ENCODE peak calls at places on chromosomes 13 and 19, in four cellular contexts. One of them, this sample, is unnamed.

GRCh38 chr19:40367577-40368434 is 19.3 kb downstream of the PLD3 start:
- DNase-seq in HepG2: no peak
- DNase-seq in H1: no peak
- DNase-seq in HCT116: no peak
- DNase-seq in this sample: no peak

GRCh38 chr13:77521595-77522367 is 13.7 kb upstream of the SCEL start:
- DNase-seq in HCT116: no peak
- DNase-seq in HepG2: no peak
- DNase-seq in H1: peak
- DNase-seq in this sample: no peak

GRCh38 chr19:46378268-46378667 is 31.4 kb downstream of the PPP5C start:
- DNase-seq in H1: no peak
- DNase-seq in HepG2: no peak
- DNase-seq in HCT116: no peak
- DNase-seq in this sample: peak

GRCh38 chr13:109447667-109448066 is 338.7 kb downstream of the IRS2 start:
- DNase-seq in HCT116: no peak
- DNase-seq in H1: no peak
- DNase-seq in HepG2: no peak
- DNase-seq in this sample: no peak

GRCh38 chr19:30664358-30665058 is 292.3 kb downstream of the ZNF536 start:
- DNase-seq in HCT116: no peak
- DNase-seq in HepG2: peak
- DNase-seq in H1: no peak
- DNase-seq in this sample: peak

GRCh38 chr13:108987488-108987887 is 358.1 kb downstream of the MYO16 start:
- DNase-seq in HepG2: no peak
- DNase-seq in HCT116: no peak
- DNase-seq in H1: no peak
- DNase-seq in this sample: peak

GRCh38 chr19:36093687-36094086 is 17.3 kb upstream of the OVOL3 start:
- DNase-seq in HepG2: no peak
- DNase-seq in H1: no peak
- DNase-seq in HCT116: no peak
- DNase-seq in this sample: no peak

GRCh38 chr19:13705928-13706447 is 58.3 kb upstream of the MRI1 start:
- DNase-seq in H1: no peak
- DNase-seq in HCT116: no peak
- DNase-seq in HepG2: no peak
- DNase-seq in this sample: no peak

GRCh38 chr13:83325454-83325853 is 556.8 kb downstream of the SLITRK1 start:
- DNase-seq in H1: no peak
- DNase-seq in HCT116: no peak
- DNase-seq in HepG2: no peak
- DNase-seq in this sample: peak

GRCh38 chr13:107680115-107680514 is 535.2 kb downstream of the LIG4 start:
- DNase-seq in HepG2: no peak
- DNase-seq in HCT116: no peak
- DNase-seq in H1: no peak
- DNase-seq in this sample: peak

GRCh38 chr19:11921852-11922495 is 2.9 kb upstream of the ZNF700 start:
- DNase-seq in HCT116: no peak
- DNase-seq in HepG2: no peak
- DNase-seq in H1: no peak
- DNase-seq in this sample: peak

GRCh38 chr19:1467512-1468273 is 11.3 kb downstream of the C19orf25 start:
- DNase-seq in H1: no peak
- DNase-seq in HepG2: no peak
- DNase-seq in HCT116: no peak
- DNase-seq in this sample: no peak

GRCh38 chr13:70311175-70311574 is 202.9 kb upstream of the KLHL1 start:
- DNase-seq in H1: no peak
- DNase-seq in HCT116: no peak
- DNase-seq in HepG2: no peak
- DNase-seq in this sample: no peak

GRCh38 chr19:17829855-17830566 is 8.7 kb upstream of the INSL3 start:
- DNase-seq in HepG2: no peak
- DNase-seq in HCT116: peak
- DNase-seq in H1: peak
- DNase-seq in this sample: peak

GRCh38 chr13:111384441-111385181 is 64.2 kb downstream of the TEX29 start:
- DNase-seq in HCT116: no peak
- DNase-seq in H1: no peak
- DNase-seq in HepG2: no peak
- DNase-seq in this sample: no peak

GRCh38 chr13:42720116-42720857 is 61.1 kb upstream of the FAM216B start:
- DNase-seq in HepG2: peak
- DNase-seq in H1: no peak
- DNase-seq in HCT116: peak
- DNase-seq in this sample: peak

GRCh38 chr19:56947206-56947605 is 106.7 kb upstream of the PEG3 start:
- DNase-seq in H1: no peak
- DNase-seq in HepG2: no peak
- DNase-seq in HCT116: no peak
- DNase-seq in this sample: no peak

GRCh38 chr13:57018915-57019314 is 121.8 kb upstream of the PRR20A start:
- DNase-seq in HepG2: no peak
- DNase-seq in H1: no peak
- DNase-seq in HCT116: no peak
- DNase-seq in this sample: no peak

GRCh38 chr19:7607874-7608560 is 12.4 kb downstream of the CAMSAP3 start:
- DNase-seq in HepG2: no peak
- DNase-seq in HCT116: no peak
- DNase-seq in H1: no peak
- DNase-seq in this sample: no peak

DNA sequence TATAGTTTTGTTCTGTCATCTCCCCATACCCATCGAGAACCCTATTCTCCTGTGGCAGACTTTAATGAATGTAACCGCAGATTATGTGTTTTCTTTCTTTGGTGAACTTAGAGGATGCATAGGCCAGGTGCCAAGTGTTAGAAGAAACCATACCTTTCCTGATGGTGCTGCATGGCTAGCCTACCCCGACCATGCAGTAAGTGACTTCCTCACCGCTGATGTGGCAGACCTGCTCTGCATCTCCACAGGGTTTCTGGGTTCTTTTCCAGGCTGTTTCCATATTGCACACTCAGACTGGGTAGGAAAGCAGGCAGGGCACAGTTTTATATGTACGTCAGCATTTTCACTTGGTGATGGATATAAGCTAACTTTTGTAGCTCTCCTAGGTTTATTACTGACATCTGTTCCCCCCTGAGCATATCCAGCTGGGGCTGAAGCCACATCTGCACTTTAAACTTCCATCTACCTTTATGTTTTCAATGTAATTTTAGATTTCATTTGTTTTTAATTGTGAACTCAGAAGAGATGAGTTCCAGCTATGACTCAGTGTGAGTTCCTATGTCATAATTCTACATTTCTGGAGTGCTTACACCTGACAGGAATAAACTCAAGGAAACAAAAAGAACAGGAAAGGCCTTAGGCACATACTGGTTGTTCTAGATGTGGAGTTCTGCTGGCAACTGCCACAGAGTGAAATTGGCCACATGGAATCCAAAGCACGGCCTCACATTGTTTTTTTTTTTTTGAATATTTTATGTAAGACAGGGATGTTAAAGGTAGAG is 42.4 kb downstream of the LRCH1 start:
- DNase-seq in H1: no peak
- DNase-seq in HepG2: no peak
- DNase-seq in HCT116: no peak
- DNase-seq in this sample: peak
- TF ChIP-seq RAD21 in H1: no peak
- TF ChIP-seq RAD21 in HepG2: no peak
- TF ChIP-seq RAD21 in HCT116: no peak
- TF ChIP-seq RAD21 in this sample: no peak

DNA sequence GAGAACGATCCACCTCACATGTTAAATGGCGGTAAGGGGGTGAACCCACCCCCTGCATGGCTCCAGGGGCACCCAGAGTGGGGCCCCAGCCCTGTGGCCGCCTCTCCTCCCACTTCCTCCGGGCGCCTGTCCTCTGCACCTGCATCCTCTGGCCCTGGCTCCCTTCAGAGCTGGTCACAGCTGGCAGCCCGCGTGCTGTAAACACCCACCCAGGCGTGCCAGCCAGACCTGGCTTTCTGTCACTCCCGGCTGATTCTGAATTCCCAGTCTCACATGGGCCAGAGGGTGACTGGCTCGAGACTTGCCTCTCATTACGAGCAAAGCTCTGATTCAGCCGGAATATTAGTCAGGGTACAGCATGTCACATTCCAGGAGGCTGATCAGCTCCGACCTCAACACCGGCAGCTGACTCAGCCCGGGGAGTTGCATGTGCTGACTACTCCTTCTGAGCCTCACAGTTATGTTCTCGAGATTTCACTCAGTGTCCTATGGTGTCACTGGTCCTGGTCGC is 75.1 kb downstream of the GNG7 start:
- DNase-seq in H1: no peak
- DNase-seq in HCT116: peak
- DNase-seq in HepG2: peak
- DNase-seq in this sample: peak
- TF ChIP-seq RAD21 in H1: no peak
- TF ChIP-seq RAD21 in HCT116: no peak
- TF ChIP-seq RAD21 in HepG2: no peak
- TF ChIP-seq RAD21 in this sample: no peak

GRCh38 chr19:9797871-9798270 is 21.0 kb downstream of the FBXL12 start:
- DNase-seq in HepG2: no peak
- DNase-seq in HCT116: no peak
- DNase-seq in H1: no peak
- DNase-seq in this sample: no peak
- TF ChIP-seq RAD21 in HepG2: no peak
- TF ChIP-seq RAD21 in HCT116: no peak
- TF ChIP-seq RAD21 in H1: no peak
- TF ChIP-seq RAD21 in this sample: no peak

GRCh38 chr13:74322562-74322961 is 188.4 kb upstream of the KLF12 start:
- DNase-seq in H1: no peak
- DNase-seq in HCT116: no peak
- DNase-seq in HepG2: no peak
- DNase-seq in this sample: no peak
- TF ChIP-seq RAD21 in H1: no peak
- TF ChIP-seq RAD21 in HCT116: no peak
- TF ChIP-seq RAD21 in HepG2: no peak
- TF ChIP-seq RAD21 in this sample: no peak

GRCh38 chr13:100892981-100893380 is 218.4 kb upstream of the TMTC4 start:
- DNase-seq in HCT116: no peak
- DNase-seq in HepG2: no peak
- DNase-seq in H1: no peak
- DNase-seq in this sample: no peak
- TF ChIP-seq RAD21 in HCT116: no peak
- TF ChIP-seq RAD21 in HepG2: no peak
- TF ChIP-seq RAD21 in H1: no peak
- TF ChIP-seq RAD21 in this sample: no peak

GRCh38 chr13:79534596-79534995 is 53.6 kb downstream of the NDFIP2 start:
- DNase-seq in HCT116: no peak
- DNase-seq in HepG2: no peak
- DNase-seq in H1: no peak
- DNase-seq in this sample: peak
- TF ChIP-seq RAD21 in HCT116: no peak
- TF ChIP-seq RAD21 in HepG2: no peak
- TF ChIP-seq RAD21 in H1: no peak
- TF ChIP-seq RAD21 in this sample: no peak

GRCh38 chr13:74593688-74594087 is 459.5 kb upstream of the KLF12 start:
- DNase-seq in H1: no peak
- DNase-seq in HepG2: no peak
- DNase-seq in HCT116: no peak
- DNase-seq in this sample: no peak

DNA sequence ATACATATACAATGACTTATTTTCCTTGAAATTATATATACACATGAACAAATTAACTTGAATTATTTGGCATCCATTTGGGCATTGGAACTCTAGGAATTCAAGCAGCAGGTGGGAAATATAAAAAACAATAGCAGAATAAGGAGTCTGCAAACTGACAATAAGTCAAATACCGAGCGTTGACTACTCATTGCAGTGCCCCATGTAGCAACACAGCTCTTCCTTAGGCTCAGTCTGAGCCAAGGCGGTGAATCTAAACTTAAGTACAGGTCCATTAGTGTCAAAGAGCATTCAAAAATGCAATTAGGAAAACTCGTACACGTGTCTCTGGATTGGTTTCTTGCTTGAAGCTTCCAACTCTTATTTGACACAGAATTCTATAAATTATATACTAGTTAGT is 462.5 kb upstream of the KLF12 start:
- DNase-seq in HCT116: no peak
- DNase-seq in H1: no peak
- DNase-seq in HepG2: no peak
- DNase-seq in this sample: no peak
- TF ChIP-seq RAD21 in HCT116: no peak
- TF ChIP-seq RAD21 in H1: no peak
- TF ChIP-seq RAD21 in HepG2: no peak
- TF ChIP-seq RAD21 in this sample: no peak

DNA sequence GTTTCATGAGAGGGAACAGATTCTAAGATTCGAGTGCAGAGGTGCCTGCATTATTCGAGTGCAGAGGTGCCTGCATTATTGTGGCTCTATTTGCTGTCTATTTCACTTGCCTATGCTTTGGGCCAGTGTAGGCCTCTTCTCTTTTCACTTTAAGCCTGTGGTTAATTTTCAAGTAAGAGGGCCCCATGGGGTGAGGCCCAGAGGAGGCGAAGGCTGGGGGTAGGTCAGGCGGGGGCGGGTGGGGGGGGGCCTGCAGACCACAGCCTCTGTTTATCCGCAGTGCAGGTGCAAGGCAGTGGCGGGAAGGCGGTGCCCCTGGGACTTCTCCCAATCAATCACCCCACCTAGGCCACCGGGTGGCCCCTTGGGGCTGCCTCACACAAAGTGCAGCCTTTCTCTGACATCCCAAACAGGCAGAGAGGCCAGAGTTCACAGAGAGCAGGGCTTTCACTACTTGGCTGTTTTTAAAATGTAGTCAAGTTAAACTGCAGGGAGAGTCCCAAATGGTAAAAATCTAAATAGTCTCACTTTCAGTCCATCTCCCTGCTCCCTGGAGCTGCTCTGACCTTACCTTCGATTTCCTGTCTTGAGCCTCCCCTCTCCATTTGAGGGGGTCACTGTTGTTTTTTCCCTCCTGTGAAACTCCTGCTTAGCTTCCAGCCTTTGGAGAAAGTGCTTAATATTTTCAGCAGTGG is 249.1 kb downstream of the DLEU7 start:
- DNase-seq in HepG2: peak
- DNase-seq in H1: no peak
- DNase-seq in HCT116: no peak
- DNase-seq in this sample: no peak
- TF ChIP-seq RAD21 in HepG2: no peak
- TF ChIP-seq RAD21 in H1: peak
- TF ChIP-seq RAD21 in HCT116: no peak
- TF ChIP-seq RAD21 in this sample: no peak